ENCODE peak calls at places on chromosomes 1 and 21, in seven cellular contexts. J, L, K, Y, P, S and M are unnamed samples.

GRCh38 chr1:62912028-62912638 is 128.2 kb downstream of the ATG4C start:
- DNase-seq in J (peak), L (peak), K (no peak), Y (no peak), P (no peak), S (no peak), M (no peak)

GRCh38 chr1:81549588-81550127 is 251.1 kb upstream of the ADGRL2 start:
- DNase-seq in J (peak), L (peak), K (no peak), Y (no peak), P (no peak), S (no peak), M (no peak)

GRCh38 chr21:26127918-26128317 is 42.7 kb downstream of the APP start:
- DNase-seq in J (no peak), L (no peak), K (no peak), Y (no peak), P (no peak), S (no peak), M (no peak)

GRCh38 chr1:115107501-115108260 is 18.4 kb upstream of the TSPAN2 start:
- DNase-seq in J (no peak), L (peak), K (no peak), Y (no peak), P (no peak), S (no peak), M (no peak)

GRCh38 chr1:156900019-156900718 is 6.7 kb downstream of the PEAR1 start:
- DNase-seq in J (no peak), L (no peak), K (no peak), Y (no peak), P (no peak), S (no peak), M (no peak)

GRCh38 chr1:103247517-103247916 is 139.2 kb upstream of the COL11A1 start:
- DNase-seq in J (no peak), L (no peak), K (no peak), Y (no peak), P (no peak), S (no peak), M (no peak)

GRCh38 chr1:77139389-77139788 is 79.8 kb downstream of the PIGK start:
- DNase-seq in J (no peak), L (no peak), K (no peak), Y (no peak), P (no peak), S (no peak), M (no peak)

GRCh38 chr21:42388740-42389448 is 7.0 kb downstream of the TMPRSS3 start:
- DNase-seq in J (no peak), L (no peak), K (no peak), Y (no peak), P (no peak), S (no peak), M (no peak)

GRCh38 chr1:180507826-180508724 is 5.7 kb upstream of the ACBD6 start:
- DNase-seq in J (no peak), L (peak), K (no peak), Y (no peak), P (no peak), S (no peak), M (no peak)

GRCh38 chr1:168321945-168322344 is 41.3 kb downstream of the TBX19 start:
- DNase-seq in J (peak), L (no peak), K (no peak), Y (no peak), P (no peak), S (no peak), M (no peak)
- TF ChIP-seq CTCF in J (peak), L (peak), K (no peak), Y (no peak), P (no peak), S (no peak), M (no peak)

DNA sequence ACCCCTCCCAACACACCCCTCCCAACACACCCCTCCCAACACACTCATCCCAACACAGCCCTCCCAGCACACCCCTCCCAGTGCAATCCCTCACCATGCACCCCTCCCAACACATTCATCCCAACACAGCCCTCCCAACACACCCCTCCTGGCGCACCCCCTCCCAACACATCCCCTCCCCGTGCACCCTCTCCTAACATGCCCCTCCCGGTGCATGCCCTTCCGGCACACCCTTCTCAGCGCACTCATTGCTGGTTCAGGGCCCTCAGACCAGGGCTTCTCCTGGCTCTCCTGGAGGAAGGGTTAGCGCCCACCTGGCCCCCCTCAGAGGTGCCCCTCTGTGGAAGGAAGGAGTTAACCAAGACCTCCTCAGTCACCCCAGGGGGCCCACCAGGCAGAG is 74.5 kb upstream of the ARHGEF16 start:
- DNase-seq in J (no peak), L (no peak), K (no peak), Y (no peak), P (no peak), S (no peak), M (no peak)
- TF ChIP-seq CTCF in J (no peak), L (no peak), K (no peak), Y (no peak), P (no peak), S (no peak), M (no peak)

GRCh38 chr1:192512426-192513125 is 63.0 kb upstream of the RGS1 start:
- DNase-seq in J (no peak), L (no peak), K (no peak), Y (no peak), P (peak), S (peak), M (no peak)

GRCh38 chr1:192506741-192507155 is 68.8 kb upstream of the RGS1 start:
- DNase-seq in J (peak), L (no peak), K (no peak), Y (no peak), P (no peak), S (no peak), M (no peak)
- TF ChIP-seq CTCF in J (peak), L (peak), K (no peak), Y (peak), P (no peak), S (no peak), M (no peak)

DNA sequence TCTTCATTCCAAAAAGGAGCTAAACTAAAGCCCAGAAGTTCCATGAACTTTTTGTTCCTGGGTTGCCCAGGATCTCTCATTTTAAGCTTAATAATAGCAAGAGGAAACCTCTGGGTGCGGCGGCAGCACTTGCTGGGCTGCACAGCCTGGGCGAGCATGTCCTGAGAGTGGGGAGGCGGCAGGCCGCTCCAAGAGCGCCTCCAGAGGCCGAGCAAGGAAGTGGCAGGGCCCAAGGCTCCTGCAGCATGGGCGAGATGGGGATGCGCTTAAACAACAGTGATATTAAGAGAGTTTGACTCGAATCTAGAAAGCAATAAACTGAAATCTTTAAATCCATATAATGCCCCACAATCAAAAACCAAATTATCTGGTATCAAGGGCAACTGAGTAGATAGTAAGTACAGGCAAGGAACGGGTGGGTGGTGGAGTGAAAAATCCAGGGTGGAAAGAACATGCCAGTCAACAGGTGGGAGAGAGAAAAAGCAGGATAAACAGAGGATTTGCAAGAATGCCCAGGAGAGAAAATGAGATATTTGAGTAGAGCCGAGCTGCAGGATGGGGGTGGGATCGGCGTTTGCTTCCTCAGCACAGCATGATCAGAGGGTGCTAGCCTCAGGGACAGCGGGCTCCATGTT is 14.1 kb upstream of the TNR start:
- DNase-seq in J (peak), L (no peak), K (no peak), Y (peak), P (no peak), S (no peak), M (no peak)
- TF ChIP-seq CTCF in J (peak), L (peak), K (peak), Y (peak), P (no peak), S (peak), M (no peak)